ENCODE peak calls at places on chromosome 2, in eight cellular contexts. V is HCT116, K is GM23338, R is GM12878, H is K562, E is endothelial cell of umbilical vein, M is HepG2, L is H1. C is an unnamed sample.

GRCh38 chr2:18262601-18263000 is 297.9 kb downstream of the RDH14 start:
- DNase-seq in V (no peak), H (no peak), E (no peak), L (no peak), R (no peak), K (no peak), M (no peak), C (no peak)

GRCh38 chr2:241300000-241300399 is 15.5 kb downstream of the HDLBP start:
- DNase-seq in L (no peak), E (no peak), V (no peak), M (no peak), H (peak; percentile 20), K (peak; percentile 52), R (no peak), C (no peak)

GRCh38 chr2:56448403-56448998 is 264.7 kb downstream of the CCDC85A start:
- DNase-seq in H (no peak), K (no peak), M (peak; percentile 3), V (no peak), R (no peak), L (no peak), E (no peak), C (no peak)

GRCh38 chr2:64018715-64019082 is 529 bp downstream of the VPS54 start:
- DNase-seq in M (no peak), V (no peak), K (peak; percentile 66), H (peak; percentile 47), L (peak; percentile 75), R (no peak), E (no peak), C (no peak)

GRCh38 chr2:175630319-175631246 is 371.5 kb downstream of the LNPK start:
- DNase-seq in E (no peak), V (no peak), H (peak; percentile 3), R (no peak), K (peak; percentile 4), M (peak; percentile 81), L (no peak), C (no peak)

GRCh38 chr2:201532686-201533304 is 81.3 kb downstream of the STRADB start:
- DNase-seq in R (peak; percentile 55), E (no peak), L (no peak), M (no peak), K (no peak), V (peak; percentile 90), H (peak; percentile 47), C (no peak)

GRCh38 chr2:47720036-47720435 is 62.9 kb upstream of the MSH6 start:
- DNase-seq in V (no peak), K (no peak), R (peak; percentile 40), M (no peak), E (no peak), H (no peak), L (no peak), C (no peak)

GRCh38 chr2:183059561-183059960 is 19.0 kb upstream of the DUSP19 start:
- DNase-seq in K (no peak), H (peak; percentile 58), M (no peak), E (peak; percentile 81), R (no peak), L (no peak), V (no peak), C (no peak)

GRCh38 chr2:88006912-88007439 is 9.4 kb downstream of the RNU2-63P start:
- DNase-seq in M (no peak), E (no peak), H (no peak), R (no peak), K (peak; percentile 70), V (no peak), L (peak; percentile 68), C (no peak)

GRCh38 chr2:236179653-236180500 is 11.7 kb upstream of the GBX2 start:
- DNase-seq in R (no peak), V (no peak), K (peak; percentile 48), E (peak; percentile 91), M (no peak), L (no peak), H (no peak), C (no peak)

GRCh38 chr2:236180501-236180816 is 12.3 kb upstream of the GBX2 start:
- DNase-seq in E (no peak), M (no peak), H (no peak), L (no peak), V (no peak), K (no peak), R (no peak), C (no peak)

GRCh38 chr2:236177967-236178909 is 10.1 kb upstream of the GBX2 start:
- DNase-seq in V (peak; percentile 56), H (peak; percentile 73), K (peak; percentile 85), E (peak; percentile 78), R (no peak), L (peak; percentile 94), M (peak; percentile 54), C (no peak)

GRCh38 chr2:236177604-236177966 is 9.4 kb upstream of the GBX2 start:
- DNase-seq in M (peak; percentile 57), L (peak; percentile 91), K (peak; percentile 91), E (peak; percentile 55), V (peak; percentile 70), R (no peak), H (peak; percentile 68), C (no peak)

DNA sequence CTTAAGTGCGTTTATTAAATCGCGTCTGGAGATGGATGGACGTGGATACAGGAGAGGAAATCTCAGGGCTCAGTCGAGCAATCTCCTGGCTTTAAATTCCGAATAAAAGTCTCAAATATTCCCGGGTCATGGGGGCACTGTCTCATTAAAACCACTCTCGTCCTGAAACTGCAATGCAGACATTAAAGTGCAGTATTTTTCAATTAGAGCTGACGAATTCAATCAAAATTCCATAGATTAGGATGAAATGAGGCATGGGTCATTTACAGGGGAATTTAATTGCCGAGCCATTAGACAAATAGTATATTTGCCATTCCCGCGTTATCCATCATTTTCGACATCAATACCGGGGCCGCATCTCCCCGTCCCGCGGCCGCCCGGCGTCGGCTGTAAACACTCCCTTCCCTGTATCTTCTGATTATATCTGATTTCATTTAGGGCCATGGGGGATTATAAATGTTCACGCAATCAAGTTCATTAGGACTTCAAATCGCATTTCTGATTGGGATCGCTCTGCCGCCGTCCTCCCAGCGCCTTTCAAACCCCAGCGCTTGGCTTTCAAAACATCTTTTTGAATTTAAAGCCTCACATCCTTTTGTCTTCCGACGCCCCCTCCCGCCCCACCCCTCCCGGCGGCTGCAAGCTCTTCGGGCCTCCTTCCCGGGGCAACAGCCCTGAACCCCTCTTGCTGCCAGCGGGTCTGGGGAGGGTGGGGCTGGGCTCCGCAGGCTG is 10.9 kb upstream of the GBX2 start:
- DNase-seq in H (no peak), L (no peak), E (peak; percentile 60), K (peak; percentile 63), V (no peak), R (no peak), M (no peak), C (no peak)
- TF ChIP-seq EZH2 in H (no peak), L (peak; percentile 71), E (no peak), K (peak; percentile 65), V (no peak), R (no peak), M (no peak), C (no peak)

GRCh38 chr2:110114007-110114591 is 1.5 kb downstream of the MALL start:
- DNase-seq in L (no peak), H (no peak), V (peak; percentile 59), K (peak; percentile 4), E (peak; percentile 59), M (peak; percentile 47), R (no peak), C (no peak)
- TF ChIP-seq POLR2AphosphoS5 in L (no peak), H (no peak), V (peak; percentile 67), K (no peak), E (no peak), M (no peak), R (no peak), C (no peak)

GRCh38 chr2:212537311-212538155 is 1.1 kb downstream of the ERBB4 start:
- DNase-seq in M (no peak), K (peak; percentile 79), R (no peak), L (peak; percentile 75), V (no peak), E (peak; percentile 20), H (no peak), C (no peak)
- TF ChIP-seq EZH2 in M (no peak), K (peak; percentile 57), R (peak; percentile 5), L (peak; percentile 81), V (no peak), E (peak; percentile 66), H (no peak), C (no peak)

GRCh38 chr2:77064324-77064723 is 457.9 kb downstream of the LRRTM4 start:
- DNase-seq in L (no peak), H (no peak), M (no peak), V (no peak), E (no peak), K (no peak), R (no peak), C (no peak)
- TF ChIP-seq POLR2AphosphoS5 in L (no peak), H (no peak), M (no peak), V (no peak), E (no peak), K (no peak), R (no peak), C (no peak)

GRCh38 chr2:219059725-219060682 is 717 bp downstream of the IHH start:
- DNase-seq in R (no peak), H (no peak), K (peak; percentile 54), M (no peak), V (no peak), L (peak; percentile 62), E (no peak), C (no peak)
- TF ChIP-seq EZH2 in R (no peak), H (no peak), K (peak; percentile 95), M (peak; percentile 97), V (no peak), L (peak; percentile 98), E (peak; percentile 97), C (peak; percentile 95)

GRCh38 chr2:32627901-32628645 is at the start of gene TTC27:
- DNase-seq in K (peak; percentile 98), L (peak; percentile 93), M (peak; percentile 96), R (peak; percentile 81), E (peak; percentile 96), H (peak; percentile 98), V (peak; percentile 92), C (peak; percentile 81)
- TF ChIP-seq POLR2AphosphoS5 in K (peak; percentile 77), L (peak; percentile 75), M (peak; percentile 94), R (peak; percentile 87), E (peak; percentile 83), H (peak; percentile 66), V (peak; percentile 91), C (peak; percentile 88)

GRCh38 chr2:199470672-199471442 is 13.1 kb upstream of the SATB2 start:
- DNase-seq in V (no peak), E (no peak), L (peak; percentile 75), M (no peak), K (peak; percentile 41), H (no peak), R (no peak), C (no peak)
- TF ChIP-seq EZH2 in V (no peak), E (no peak), L (peak; percentile 88), M (peak; percentile 87), K (peak; percentile 74), H (no peak), R (no peak), C (no peak)

DNA sequence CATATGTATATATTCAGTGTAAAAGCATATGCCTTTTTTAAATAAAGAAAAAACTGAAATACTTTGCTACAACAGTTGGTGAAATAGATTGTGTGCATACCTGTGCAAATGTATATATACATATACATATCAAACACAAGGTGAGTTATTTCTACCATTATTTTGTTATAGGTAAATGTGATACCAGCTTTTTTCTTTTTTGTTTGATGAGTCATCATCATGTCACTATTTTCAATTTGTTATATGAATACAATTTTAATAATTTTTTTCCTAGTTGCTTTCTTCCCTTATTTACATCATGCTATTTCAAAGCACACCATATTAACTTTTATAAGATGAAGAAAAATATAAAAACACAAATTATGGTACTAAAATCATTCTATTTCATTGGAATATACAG is 87.0 kb upstream of the STK17B start:
- DNase-seq in L (no peak), V (no peak), M (no peak), H (no peak), K (no peak), E (no peak), R (no peak), C (no peak)
- TF ChIP-seq POLR2AphosphoS5 in L (no peak), V (no peak), M (no peak), H (no peak), K (no peak), E (no peak), R (no peak), C (no peak)